ENCODE peak calls at places on chromosomes 11 and 22, in four cellular contexts. A, G, P and Y are unnamed samples. For H3K4me1, the result is how much of the 10 kb centered on the place peaks cover.

GRCh38 chr11:9601041-9601875 is 27.8 kb downstream of the WEE1 start:
- DNase-seq in A (no peak), G (no peak), P (peak), Y (peak)

GRCh38 chr11:65695459-65696241 is 16.4 kb upstream of the KAT5 start:
- DNase-seq in A (no peak), G (peak), P (no peak), Y (no peak)

GRCh38 chr11:134101292-134101691 is 32.4 kb downstream of the JAM3 start:
- DNase-seq in A (no peak), G (no peak), P (no peak), Y (no peak)

GRCh38 chr11:71201231-71201630 is 51.1 kb downstream of the SHANK2 start:
- DNase-seq in A (no peak), G (no peak), P (no peak), Y (no peak)

GRCh38 chr11:120141144-120142071 is 3.5 kb upstream of the TRIM29 start:
- DNase-seq in A (no peak), G (no peak), P (no peak), Y (peak)

GRCh38 chr11:46332568-46333128 is 14.6 kb upstream of the DGKZ start:
- DNase-seq in A (no peak), G (no peak), P (no peak), Y (peak)

GRCh38 chr22:35348703-35349102 is 32.2 kb upstream of the HMOX1 start:
- DNase-seq in A (no peak), G (no peak), P (no peak), Y (no peak)

GRCh38 chr22:47295226-47295901 is 532.9 kb downstream of the TBC1D22A start:
- DNase-seq in A (no peak), G (no peak), P (no peak), Y (no peak)

GRCh38 chr11:69089258-69089657 is 40.5 kb downstream of the TPCN2 start:
- DNase-seq in A (peak), G (no peak), P (no peak), Y (no peak)

GRCh38 chr11:94149435-94149834 is 20.8 kb downstream of the PANX1 start:
- DNase-seq in A (no peak), G (no peak), P (no peak), Y (no peak)

GRCh38 chr22:50732681-50733080 is 5.3 kb upstream of the ACR start:
- DNase-seq in A (no peak), G (no peak), P (no peak), Y (no peak)

GRCh38 chr22:39658367-39658766 is 87.8 kb downstream of the CACNA1I start:
- DNase-seq in A (no peak), G (no peak), P (no peak), Y (no peak)

GRCh38 chr22:38355275-38355674 is 38.0 kb upstream of the CSNK1E start:
- DNase-seq in A (no peak), G (no peak), P (no peak), Y (no peak)

GRCh38 chr11:97349201-97349600 is 959.4 kb downstream of the JRKL start:
- DNase-seq in A (no peak), G (no peak), P (no peak), Y (no peak)

GRCh38 chr11:85541683-85542082 is 85.5 kb downstream of the DLG2 start:
- DNase-seq in A (no peak), G (no peak), P (no peak), Y (no peak)

GRCh38 chr11:69131644-69132300 is 24.0 kb upstream of the SMIM38 start:
- DNase-seq in A (peak), G (peak), P (no peak), Y (peak)

GRCh38 chr22:36386900-36387663 is 685 bp downstream of the MYH9 start:
- DNase-seq in A (peak), G (no peak), P (no peak), Y (no peak)

GRCh38 chr11:33790088-33790487 is 15.8 kb upstream of the FBXO3 start:
- DNase-seq in A (no peak), G (no peak), P (no peak), Y (no peak)

GRCh38 chr11:128796275-128796674 is 70.8 kb downstream of the KCNJ1 start:
- DNase-seq in A (no peak), G (no peak), P (peak), Y (no peak)

GRCh38 chr11:106077609-106078517 is at the start of gene AASDHPPT:
- DNase-seq in A (peak), G (peak), P (no peak), Y (no peak)

GRCh38 chr11:60924110-60924905 is at the start of gene TMEM132A:
- DNase-seq in A (peak), G (peak), P (no peak), Y (no peak)

GRCh38 chr11:73996161-73996747 is 12.6 kb downstream of the UCP3 start:
- DNase-seq in A (no peak), G (no peak), P (no peak), Y (no peak)

GRCh38 chr11:2409701-2410468 is 9.3 kb downstream of the TSSC4 start:
- DNase-seq in A (no peak), G (peak), P (no peak), Y (no peak)

GRCh38 chr11:2410616-2411015 is 10.1 kb downstream of the TSSC4 start:
- DNase-seq in A (no peak), G (no peak), P (no peak), Y (no peak)

GRCh38 chr11:2406878-2407410 is 6.4 kb downstream of the TSSC4 start:
- DNase-seq in A (no peak), G (no peak), P (no peak), Y (no peak)

GRCh38 chr11:2411446-2412305 is 11.1 kb downstream of the TSSC4 start:
- DNase-seq in A (no peak), G (no peak), P (no peak), Y (no peak)

DNA sequence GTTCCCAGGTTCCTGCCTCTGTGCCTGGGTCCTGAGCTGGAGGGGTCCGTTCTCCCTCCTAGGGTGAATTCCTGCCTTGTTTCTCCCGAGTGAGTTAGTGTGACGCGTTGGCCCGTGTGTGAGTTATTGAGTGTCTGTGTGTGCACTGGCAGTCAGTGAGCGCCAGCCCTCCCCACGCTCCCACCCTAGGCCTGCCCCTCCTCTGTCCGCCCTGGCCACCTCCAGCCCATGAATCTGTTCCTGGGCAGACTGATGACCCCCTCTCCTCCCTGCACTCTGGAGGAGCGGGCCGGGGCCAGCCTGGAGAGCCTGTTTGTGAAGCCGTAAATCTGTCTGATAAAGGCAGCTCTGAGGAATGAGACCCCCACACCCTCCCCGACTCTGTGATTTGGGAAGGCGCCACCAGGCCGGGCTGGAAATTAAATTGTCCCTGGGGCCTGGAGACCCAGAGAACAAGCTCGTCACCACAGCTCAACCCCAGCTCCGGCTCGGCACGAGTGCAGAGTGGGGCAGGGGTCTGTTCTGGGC is 8.5 kb downstream of the TSSC4 start:
- DNase-seq in A (no peak), G (no peak), P (no peak), Y (no peak)
- TF ChIP-seq ATF2 in A (no peak), G (no peak), P (no peak), Y (no peak)

GRCh38 chr22:43230571-43230970 is 43.6 kb upstream of the TTLL12 start:
- DNase-seq in A (no peak), G (no peak), P (no peak), Y (no peak)
- H3K4me1 ChIP-seq in A (under half), G (under half), P (under half), Y (under half)

DNA sequence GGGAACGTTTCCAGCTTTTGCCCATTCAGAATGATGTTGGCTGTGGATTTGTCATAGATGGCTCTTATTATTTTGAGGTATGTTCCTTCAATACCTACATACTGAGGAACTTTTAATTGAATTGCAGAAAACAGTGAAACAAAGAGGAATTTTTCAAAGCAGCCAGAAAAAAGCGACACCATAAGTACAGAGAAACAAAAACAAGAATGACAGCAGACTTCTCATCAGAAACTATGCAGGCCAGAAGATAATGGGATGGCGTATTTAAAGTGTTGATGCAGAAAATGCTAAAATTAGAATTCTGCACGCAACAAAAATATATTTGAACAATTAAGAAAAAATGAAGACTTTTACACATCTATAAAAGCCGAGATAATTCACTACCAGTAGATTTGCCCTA is 95.4 kb upstream of the TIMP3 start:
- DNase-seq in A (no peak), G (no peak), P (no peak), Y (no peak)
- TF ChIP-seq ATF2 in A (no peak), G (no peak), P (no peak), Y (no peak)

DNA sequence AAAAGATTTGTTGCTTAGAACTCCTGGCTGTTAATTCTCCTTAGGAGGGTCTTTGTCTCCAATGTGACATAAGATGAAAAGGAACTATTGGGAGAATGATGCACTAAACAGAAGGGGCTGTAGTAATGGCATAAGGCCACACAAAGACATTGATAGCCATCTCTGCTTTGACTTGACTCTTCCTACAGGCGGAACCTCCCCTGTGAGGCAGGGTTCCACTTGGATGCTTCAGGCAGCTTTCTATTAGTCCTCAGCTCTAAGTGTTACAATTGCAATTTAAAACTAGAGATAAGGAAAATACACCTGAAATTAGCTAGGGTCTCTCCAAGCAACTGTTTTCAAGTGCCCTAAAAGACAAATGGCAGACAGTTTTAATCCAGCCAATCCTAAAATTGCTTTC is 391.6 kb upstream of the CCDC90B start:
- DNase-seq in A (no peak), G (no peak), P (no peak), Y (no peak)
- H3K4me1 ChIP-seq in A (under half), G (under half), P (under half), Y (under half)

GRCh38 chr22:45212306-45212709 is 28.4 kb downstream of the KIAA0930 start:
- DNase-seq in A (no peak), G (no peak), P (no peak), Y (no peak)
- TF ChIP-seq ATF2 in A (no peak), G (no peak), P (no peak), Y (no peak)

GRCh38 chr11:83068573-83068972 is 3.1 kb downstream of the RAB30 start:
- DNase-seq in A (no peak), G (no peak), P (no peak), Y (no peak)

GRCh38 chr11:83071641-83072591 is at the start of gene RAB30:
- DNase-seq in A (peak), G (peak), P (peak), Y (peak)

GRCh38 chr11:83069441-83070043 is 2.2 kb downstream of the RAB30 start:
- DNase-seq in A (no peak), G (no peak), P (no peak), Y (no peak)

GRCh38 chr11:83070878-83071640 is 638 bp downstream of the RAB30 start:
- DNase-seq in A (no peak), G (no peak), P (no peak), Y (no peak)

GRCh38 chr11:83070044-83070877 is 1.4 kb downstream of the RAB30 start:
- DNase-seq in A (peak), G (no peak), P (no peak), Y (no peak)
- H3K4me1 ChIP-seq in A (under half), G (half or more), P (under half), Y (under half)

GRCh38 chr22:42868751-42869251 is 11.7 kb upstream of the ARFGAP3 start:
- DNase-seq in A (no peak), G (no peak), P (no peak), Y (no peak)
- TF ChIP-seq ATF2 in A (no peak), G (no peak), P (no peak), Y (no peak)

GRCh38 chr11:116580828-116581227 is 192.0 kb downstream of the BUD13 start:
- DNase-seq in A (no peak), G (no peak), P (no peak), Y (peak)

GRCh38 chr11:116581349-116581748 is 191.4 kb downstream of the BUD13 start:
- DNase-seq in A (no peak), G (no peak), P (no peak), Y (no peak)

GRCh38 chr11:116578971-116579687 is 193.7 kb downstream of the BUD13 start:
- DNase-seq in A (no peak), G (peak), P (no peak), Y (peak)

GRCh38 chr11:116579857-116580727 is 192.7 kb downstream of the BUD13 start:
- DNase-seq in A (no peak), G (peak), P (no peak), Y (no peak)

DNA sequence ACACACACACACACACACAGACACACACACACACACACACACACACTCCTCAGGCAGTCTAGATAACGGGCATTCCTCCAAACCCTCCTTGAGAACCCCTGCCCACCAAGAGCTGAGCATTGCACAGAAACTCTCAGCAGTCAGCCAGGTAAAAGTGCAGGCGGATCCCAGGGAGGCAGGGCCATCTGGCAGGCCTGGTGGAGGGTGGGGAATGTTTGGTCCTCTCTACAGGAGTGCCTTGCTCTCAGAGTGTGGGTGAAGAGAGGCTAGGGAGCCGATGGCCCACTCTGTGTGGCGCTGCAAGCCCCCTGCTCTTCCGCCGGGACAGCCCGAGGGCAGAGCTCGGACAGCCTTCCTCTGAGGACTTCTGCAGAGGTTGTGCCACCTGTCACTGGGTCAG is 190.2 kb downstream of the BUD13 start:
- DNase-seq in A (no peak), G (no peak), P (no peak), Y (no peak)
- H3K4me1 ChIP-seq in A (under half), G (under half), P (under half), Y (under half)

GRCh38 chr11:114398303-114398920 is 1.9 kb downstream of the C11orf71 start:
- DNase-seq in A (no peak), G (no peak), P (no peak), Y (no peak)

GRCh38 chr11:114399903-114400221 is 449 bp downstream of the C11orf71 start:
- DNase-seq in A (peak), G (peak), P (peak), Y (no peak)

GRCh38 chr11:114400222-114400973 is at the start of the genes C11orf71 and RBM7:
- DNase-seq in A (peak), G (peak), P (peak), Y (peak)

GRCh38 chr11:114400974-114401223 is 433 bp downstream of the RBM7 start:
- DNase-seq in A (no peak), G (no peak), P (no peak), Y (no peak)

GRCh38 chr11:114399490-114399889 is 821 bp downstream of the C11orf71 start:
- DNase-seq in A (peak), G (peak), P (peak), Y (no peak)
- TF ChIP-seq ATF2 in A (no peak), G (no peak), P (no peak), Y (no peak)